ENCODE peak calls at places on chromosome 12, in eight cellular contexts. V is brain microvascular endothelial cell, E is epithelial cell of esophagus, A is A549, Y is dorsolateral prefrontal cortex, Q is vagina, T is fibroblast of lung, K is breast epithelium. X is an unnamed sample.
A peak's percentile ranks its signal among the peaks of the same experiment; 100 is the strongest.

GRCh38 chr12:12097821-12098688 is 27.3 kb downstream of the BCL2L14 start:
- DNase-seq in V (no peak), E (no peak), A (no peak), Y (no peak), Q (no peak), T (no peak), K (no peak), X (no peak)

GRCh38 chr12:94172031-94172430 is 23.7 kb downstream of the PLXNC1 start:
- DNase-seq in V (peak; percentile 65), E (peak; percentile 40), A (no peak), Y (no peak), Q (no peak), T (peak; percentile 59), K (no peak), X (no peak)

GRCh38 chr12:33438025-33438772 is 1.4 kb downstream of the SYT10 start:
- DNase-seq in V (no peak), E (no peak), A (no peak), Y (no peak), Q (no peak), T (no peak), K (no peak), X (no peak)

GRCh38 chr12:113757223-113758002 is 208.7 kb downstream of the RBM19 start:
- DNase-seq in V (no peak), E (peak; percentile 11), A (no peak), Y (no peak), Q (no peak), T (no peak), K (no peak), X (no peak)

GRCh38 chr12:57235012-57235727 is 5.7 kb downstream of the SHMT2 start:
- DNase-seq in V (peak; percentile 67), E (peak; percentile 71), A (no peak), Y (no peak), Q (no peak), T (peak; percentile 84), K (no peak), X (no peak)

GRCh38 chr12:118377005-118377890 is 893 bp downstream of the SUDS3 start:
- DNase-seq in V (no peak), E (peak; percentile 17), A (no peak), Y (no peak), Q (no peak), T (no peak), K (no peak), X (no peak)

GRCh38 chr12:79725987-79726386 is 35.2 kb upstream of the PAWR start:
- DNase-seq in V (peak; percentile 39), E (peak; percentile 90), A (no peak), Y (no peak), Q (no peak), T (peak; percentile 75), K (no peak), X (peak; percentile 81)

GRCh38 chr12:89450922-89451321 is 73.7 kb downstream of the GALNT4 start:
- DNase-seq in V (peak; percentile 45), E (no peak), A (no peak), Y (no peak), Q (no peak), T (peak; percentile 59), K (no peak), X (no peak)

GRCh38 chr12:31728289-31728916 is 418 bp downstream of the AMN1 start:
- DNase-seq in V (no peak), E (peak; percentile 38), A (peak; percentile 77), Y (peak; percentile 45), Q (no peak), T (no peak), K (no peak), X (no peak)

GRCh38 chr12:14275886-14276285 is 89.6 kb upstream of the ATF7IP start:
- DNase-seq in V (no peak), E (no peak), A (no peak), Y (no peak), Q (no peak), T (no peak), K (no peak), X (no peak)

GRCh38 chr12:101570022-101570421 is 24.7 kb upstream of the MYBPC1 start:
- DNase-seq in V (peak; percentile 25), E (peak; percentile 37), A (no peak), Y (no peak), Q (no peak), T (peak; percentile 62), K (no peak), X (peak; percentile 1)

GRCh38 chr12:109523504-109523903 is 46.1 kb downstream of the UBE3B start:
- DNase-seq in V (no peak), E (no peak), A (no peak), Y (no peak), Q (no peak), T (no peak), K (no peak), X (no peak)

GRCh38 chr12:10867381-10867780 is 16.7 kb downstream of the PRH1 start:
- DNase-seq in V (no peak), E (peak; percentile 38), A (no peak), Y (no peak), Q (no peak), T (no peak), K (no peak), X (no peak)

GRCh38 chr12:93145086-93145485 is 216.0 kb upstream of the EEA1 start:
- DNase-seq in V (no peak), E (peak; percentile 86), A (no peak), Y (no peak), Q (no peak), T (no peak), K (no peak), X (peak; percentile 39)

GRCh38 chr12:57983150-57983857 is 41.9 kb downstream of the ATP23 start:
- DNase-seq in V (peak; percentile 52), E (peak; percentile 68), A (no peak), Y (peak; percentile 34), Q (no peak), T (peak; percentile 79), K (no peak), X (peak; percentile 40)

GRCh38 chr12:108614639-108615038 is 16.8 kb upstream of the TMEM119 start:
- DNase-seq in V (no peak), E (no peak), A (no peak), Y (no peak), Q (no peak), T (no peak), K (no peak), X (no peak)

GRCh38 chr12:108804361-108804949 is 52.9 kb downstream of the SSH1 start:
- DNase-seq in V (peak; percentile 77), E (no peak), A (no peak), Y (no peak), Q (no peak), T (peak; percentile 98), K (no peak), X (peak; percentile 95)

GRCh38 chr12:30448038-30448437 is 247.6 kb downstream of the IPO8 start:
- DNase-seq in V (no peak), E (peak; percentile 8), A (no peak), Y (no peak), Q (no peak), T (no peak), K (no peak), X (no peak)
- TF ChIP-seq CTCF in V (no peak), E (no peak), A (no peak), Y (no peak), Q (no peak), T (no peak), K (no peak), X (no peak)

DNA sequence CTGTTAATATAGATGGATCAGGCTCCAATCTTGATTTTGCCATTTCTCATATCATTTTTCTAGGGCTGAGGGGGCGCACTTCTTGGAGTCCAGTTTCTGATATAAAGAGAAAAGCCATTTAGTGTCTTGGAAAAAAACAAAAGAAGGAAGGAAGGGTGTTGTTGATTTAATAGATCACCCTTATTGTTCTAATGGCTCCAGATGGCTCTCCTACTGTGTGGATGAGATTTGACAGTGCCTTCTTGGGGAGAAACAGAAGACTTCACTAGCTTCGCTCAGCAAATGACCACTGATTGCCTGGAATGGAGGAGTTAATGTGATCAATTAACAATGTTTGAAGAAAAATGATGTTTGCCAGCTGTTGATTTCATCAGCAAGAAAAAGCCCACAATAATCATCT is 216.1 kb downstream of the APAF1 start:
- DNase-seq in V (no peak), E (no peak), A (no peak), Y (no peak), Q (no peak), T (no peak), K (no peak), X (no peak)
- TF ChIP-seq CTCF in V (no peak), E (no peak), A (no peak), Y (no peak), Q (no peak), T (no peak), K (no peak), X (no peak)

GRCh38 chr12:72271401-72271740 is 799 bp upstream of the TRHDE start:
- DNase-seq in V (peak; percentile 43), E (no peak), A (no peak), Y (peak; percentile 36), Q (no peak), T (peak; percentile 72), K (no peak), X (no peak)
- TF ChIP-seq CTCF in V (peak; percentile 49), E (no peak), A (no peak), Y (no peak), Q (no peak), T (no peak), K (no peak), X (no peak)

GRCh38 chr12:3321881-3322280 is 169.1 kb upstream of the PRMT8 start:
- DNase-seq in V (no peak), E (no peak), A (no peak), Y (no peak), Q (no peak), T (no peak), K (no peak), X (no peak)

GRCh38 chr12:3320881-3321509 is 170.0 kb upstream of the PRMT8 start:
- DNase-seq in V (no peak), E (no peak), A (no peak), Y (no peak), Q (no peak), T (no peak), K (no peak), X (no peak)

GRCh38 chr12:3317841-3318501 is 173.0 kb upstream of the PRMT8 start:
- DNase-seq in V (no peak), E (no peak), A (no peak), Y (no peak), Q (no peak), T (no peak), K (no peak), X (no peak)

GRCh38 chr12:3317481-3317815 is 173.6 kb upstream of the PRMT8 start:
- DNase-seq in V (no peak), E (no peak), A (no peak), Y (no peak), Q (no peak), T (no peak), K (no peak), X (no peak)

GRCh38 chr12:3319723-3320492 is 171.1 kb upstream of the PRMT8 start:
- DNase-seq in V (no peak), E (no peak), A (peak; percentile 40), Y (no peak), Q (no peak), T (no peak), K (no peak), X (no peak)
- TF ChIP-seq CTCF in V (peak; percentile 28), E (peak; percentile 9), A (no peak), Y (no peak), Q (no peak), T (no peak), K (no peak), X (no peak)

GRCh38 chr12:63770375-63770774 is 9.3 kb upstream of the RXYLT1 start:
- DNase-seq in V (no peak), E (no peak), A (no peak), Y (no peak), Q (no peak), T (no peak), K (no peak), X (no peak)

GRCh38 chr12:63764481-63764880 is 15.2 kb upstream of the RXYLT1 start:
- DNase-seq in V (no peak), E (no peak), A (no peak), Y (no peak), Q (no peak), T (no peak), K (no peak), X (peak; percentile 10)

GRCh38 chr12:63766498-63766897 is 13.2 kb upstream of the RXYLT1 start:
- DNase-seq in V (no peak), E (no peak), A (no peak), Y (no peak), Q (no peak), T (peak; percentile 4), K (no peak), X (no peak)
- TF ChIP-seq CTCF in V (peak; percentile 20), E (no peak), A (no peak), Y (peak; percentile 23), Q (no peak), T (no peak), K (no peak), X (no peak)

X was measured in foreskin fibroblast.